ENCODE peak calls at places on chromosomes 12 and 14, in five cellular contexts. One of them, this sample, is unnamed.

GRCh38 chr14:75647650-75648049 is 13.0 kb downstream of the ERG28 start:
- DNase-seq in GF-D8: no peak
- DNase-seq in progenitor cell of endocrine pancreas: no peak
- DNase-seq in amniotic stem cell: no peak
- DNase-seq in memory B cell: no peak
- DNase-seq in this sample: no peak

GRCh38 chr14:77985235-77985634 is 184.9 kb upstream of the NRXN3 start:
- DNase-seq in memory B cell: no peak
- DNase-seq in GF-D8: no peak
- DNase-seq in progenitor cell of endocrine pancreas: no peak
- DNase-seq in amniotic stem cell: no peak
- DNase-seq in this sample: no peak

GRCh38 chr14:74356892-74357575 is 8.8 kb downstream of the VRTN start:
- DNase-seq in progenitor cell of endocrine pancreas: no peak
- DNase-seq in GF-D8: no peak
- DNase-seq in memory B cell: no peak
- DNase-seq in amniotic stem cell: no peak
- DNase-seq in this sample: no peak

GRCh38 chr14:24187538-24187915 is 1.1 kb downstream of the IPO4 start:
- DNase-seq in amniotic stem cell: no peak
- DNase-seq in GF-D8: no peak
- DNase-seq in memory B cell: no peak
- DNase-seq in progenitor cell of endocrine pancreas: no peak
- DNase-seq in this sample: no peak

GRCh38 chr14:58356268-58356667 is 39.5 kb upstream of the TOMM20L start:
- DNase-seq in amniotic stem cell: no peak
- DNase-seq in GF-D8: no peak
- DNase-seq in progenitor cell of endocrine pancreas: no peak
- DNase-seq in memory B cell: no peak
- DNase-seq in this sample: no peak

GRCh38 chr12:58105225-58106119 is 164.1 kb downstream of the ATP23 start:
- DNase-seq in progenitor cell of endocrine pancreas: no peak
- DNase-seq in memory B cell: no peak
- DNase-seq in amniotic stem cell: no peak
- DNase-seq in GF-D8: no peak
- DNase-seq in this sample: no peak

GRCh38 chr12:113259499-113259953 is 38.3 kb downstream of the TPCN1 start:
- DNase-seq in amniotic stem cell: no peak
- DNase-seq in memory B cell: no peak
- DNase-seq in progenitor cell of endocrine pancreas: no peak
- DNase-seq in GF-D8: no peak
- DNase-seq in this sample: no peak

GRCh38 chr14:61662437-61663311 is 32.6 kb upstream of the HIF1A start:
- DNase-seq in amniotic stem cell: peak
- DNase-seq in progenitor cell of endocrine pancreas: no peak
- DNase-seq in GF-D8: no peak
- DNase-seq in memory B cell: no peak
- DNase-seq in this sample: no peak

GRCh38 chr12:8668441-8668840 is 5.8 kb upstream of the MFAP5 start:
- DNase-seq in amniotic stem cell: no peak
- DNase-seq in progenitor cell of endocrine pancreas: no peak
- DNase-seq in memory B cell: no peak
- DNase-seq in GF-D8: no peak
- DNase-seq in this sample: no peak

GRCh38 chr12:76621582-76622024 is 62.0 kb upstream of the OSBPL8 start:
- DNase-seq in memory B cell: peak
- DNase-seq in progenitor cell of endocrine pancreas: peak
- DNase-seq in GF-D8: no peak
- DNase-seq in amniotic stem cell: peak
- DNase-seq in this sample: peak